ENCODE peak calls at places on chromosome 20, in eight cellular contexts. One of them, this sample, is unnamed.

GRCh38 chr20:24465730-24466129 is 3.7 kb upstream of the SYNDIG1 start:
- DNase-seq in choroid plexus epithelial cell: peak
- DNase-seq in body of pancreas: no peak
- DNase-seq in type B pancreatic cell: no peak
- DNase-seq in progenitor cell of endocrine pancreas: no peak
- DNase-seq in cardiac fibroblast: peak
- DNase-seq in DND-41: no peak
- DNase-seq in fibroblast of pulmonary artery: peak
- DNase-seq in this sample: no peak

GRCh38 chr20:17461941-17462340 is 69.2 kb downstream of the BFSP1 start:
- DNase-seq in progenitor cell of endocrine pancreas: no peak
- DNase-seq in choroid plexus epithelial cell: no peak
- DNase-seq in body of pancreas: no peak
- DNase-seq in cardiac fibroblast: no peak
- DNase-seq in fibroblast of pulmonary artery: no peak
- DNase-seq in DND-41: no peak
- DNase-seq in type B pancreatic cell: no peak
- DNase-seq in this sample: no peak

GRCh38 chr20:2429061-2429460 is 41.5 kb downstream of the SNRPB start:
- DNase-seq in body of pancreas: no peak
- DNase-seq in cardiac fibroblast: no peak
- DNase-seq in DND-41: no peak
- DNase-seq in choroid plexus epithelial cell: no peak
- DNase-seq in type B pancreatic cell: no peak
- DNase-seq in progenitor cell of endocrine pancreas: no peak
- DNase-seq in fibroblast of pulmonary artery: no peak
- DNase-seq in this sample: no peak

GRCh38 chr20:37902504-37903313 is at the start of gene VSTM2L:
- DNase-seq in progenitor cell of endocrine pancreas: no peak
- DNase-seq in body of pancreas: no peak
- DNase-seq in type B pancreatic cell: no peak
- DNase-seq in DND-41: no peak
- DNase-seq in cardiac fibroblast: peak
- DNase-seq in choroid plexus epithelial cell: peak
- DNase-seq in fibroblast of pulmonary artery: peak
- DNase-seq in this sample: no peak

GRCh38 chr20:58639182-58640146 is 11.6 kb upstream of the STX16 start:
- DNase-seq in progenitor cell of endocrine pancreas: no peak
- DNase-seq in fibroblast of pulmonary artery: no peak
- DNase-seq in type B pancreatic cell: peak
- DNase-seq in choroid plexus epithelial cell: no peak
- DNase-seq in body of pancreas: no peak
- DNase-seq in DND-41: no peak
- DNase-seq in cardiac fibroblast: no peak
- DNase-seq in this sample: no peak

GRCh38 chr20:25239387-25240370 is 8.2 kb upstream of the PYGB start:
- DNase-seq in cardiac fibroblast: no peak
- DNase-seq in body of pancreas: no peak
- DNase-seq in progenitor cell of endocrine pancreas: no peak
- DNase-seq in type B pancreatic cell: no peak
- DNase-seq in fibroblast of pulmonary artery: no peak
- DNase-seq in DND-41: no peak
- DNase-seq in choroid plexus epithelial cell: no peak
- DNase-seq in this sample: no peak

GRCh38 chr20:57611605-57612311 is 8.5 kb downstream of the ZBP1 start:
- DNase-seq in DND-41: no peak
- DNase-seq in progenitor cell of endocrine pancreas: no peak
- DNase-seq in body of pancreas: peak
- DNase-seq in choroid plexus epithelial cell: no peak
- DNase-seq in type B pancreatic cell: no peak
- DNase-seq in cardiac fibroblast: no peak
- DNase-seq in fibroblast of pulmonary artery: no peak
- DNase-seq in this sample: no peak

GRCh38 chr20:38779247-38780097 is 26.0 kb upstream of the PPP1R16B start:
- DNase-seq in fibroblast of pulmonary artery: no peak
- DNase-seq in body of pancreas: no peak
- DNase-seq in type B pancreatic cell: no peak
- DNase-seq in cardiac fibroblast: no peak
- DNase-seq in DND-41: no peak
- DNase-seq in progenitor cell of endocrine pancreas: no peak
- DNase-seq in choroid plexus epithelial cell: peak
- DNase-seq in this sample: no peak

GRCh38 chr20:61556116-61556515 is 304.1 kb downstream of the CDH4 start:
- DNase-seq in type B pancreatic cell: no peak
- DNase-seq in cardiac fibroblast: peak
- DNase-seq in DND-41: no peak
- DNase-seq in fibroblast of pulmonary artery: peak
- DNase-seq in progenitor cell of endocrine pancreas: no peak
- DNase-seq in body of pancreas: no peak
- DNase-seq in choroid plexus epithelial cell: peak
- DNase-seq in this sample: no peak

GRCh38 chr20:62413896-62414481 is 6.9 kb upstream of the CABLES2 start:
- DNase-seq in choroid plexus epithelial cell: no peak
- DNase-seq in cardiac fibroblast: no peak
- DNase-seq in fibroblast of pulmonary artery: no peak
- DNase-seq in type B pancreatic cell: no peak
- DNase-seq in DND-41: no peak
- DNase-seq in progenitor cell of endocrine pancreas: no peak
- DNase-seq in body of pancreas: no peak
- DNase-seq in this sample: no peak

GRCh38 chr20:44437497-44437896 is 38.2 kb upstream of the TTPAL start:
- DNase-seq in type B pancreatic cell: no peak
- DNase-seq in cardiac fibroblast: no peak
- DNase-seq in fibroblast of pulmonary artery: no peak
- DNase-seq in DND-41: no peak
- DNase-seq in progenitor cell of endocrine pancreas: no peak
- DNase-seq in body of pancreas: no peak
- DNase-seq in choroid plexus epithelial cell: no peak
- DNase-seq in this sample: no peak

GRCh38 chr20:59120491-59120890 is 43.1 kb upstream of the ZNF831 start:
- DNase-seq in DND-41: no peak
- DNase-seq in progenitor cell of endocrine pancreas: no peak
- DNase-seq in type B pancreatic cell: no peak
- DNase-seq in fibroblast of pulmonary artery: no peak
- DNase-seq in body of pancreas: no peak
- DNase-seq in choroid plexus epithelial cell: no peak
- DNase-seq in cardiac fibroblast: no peak
- DNase-seq in this sample: no peak

GRCh38 chr20:1287306-1287705 is 21.2 kb downstream of the SNPH start:
- DNase-seq in choroid plexus epithelial cell: no peak
- DNase-seq in DND-41: no peak
- DNase-seq in cardiac fibroblast: no peak
- DNase-seq in body of pancreas: no peak
- DNase-seq in progenitor cell of endocrine pancreas: no peak
- DNase-seq in fibroblast of pulmonary artery: no peak
- DNase-seq in type B pancreatic cell: no peak
- DNase-seq in this sample: no peak

GRCh38 chr20:18773566-18773965 is 40.0 kb upstream of the SCP2D1 start:
- DNase-seq in choroid plexus epithelial cell: no peak
- DNase-seq in fibroblast of pulmonary artery: no peak
- DNase-seq in type B pancreatic cell: no peak
- DNase-seq in body of pancreas: no peak
- DNase-seq in progenitor cell of endocrine pancreas: no peak
- DNase-seq in DND-41: no peak
- DNase-seq in cardiac fibroblast: no peak
- DNase-seq in this sample: no peak

GRCh38 chr20:10705801-10706459 is 32.1 kb upstream of the JAG1 start:
- DNase-seq in type B pancreatic cell: no peak
- DNase-seq in progenitor cell of endocrine pancreas: no peak
- DNase-seq in choroid plexus epithelial cell: no peak
- DNase-seq in fibroblast of pulmonary artery: no peak
- DNase-seq in DND-41: no peak
- DNase-seq in body of pancreas: no peak
- DNase-seq in cardiac fibroblast: no peak
- DNase-seq in this sample: no peak

GRCh38 chr20:11935754-11936551 is 18.3 kb downstream of the BTBD3 start:
- DNase-seq in progenitor cell of endocrine pancreas: no peak
- DNase-seq in fibroblast of pulmonary artery: no peak
- DNase-seq in type B pancreatic cell: no peak
- DNase-seq in body of pancreas: no peak
- DNase-seq in DND-41: no peak
- DNase-seq in cardiac fibroblast: no peak
- DNase-seq in choroid plexus epithelial cell: no peak
- DNase-seq in this sample: no peak

GRCh38 chr20:1629321-1629720 is 9.5 kb upstream of the SIRPB1 start:
- DNase-seq in DND-41: no peak
- DNase-seq in type B pancreatic cell: no peak
- DNase-seq in fibroblast of pulmonary artery: no peak
- DNase-seq in cardiac fibroblast: no peak
- DNase-seq in progenitor cell of endocrine pancreas: no peak
- DNase-seq in choroid plexus epithelial cell: no peak
- DNase-seq in body of pancreas: no peak
- DNase-seq in this sample: no peak

GRCh38 chr20:44809380-44810060 is 826 bp downstream of the RIMS4 start:
- DNase-seq in progenitor cell of endocrine pancreas: no peak
- DNase-seq in fibroblast of pulmonary artery: no peak
- DNase-seq in DND-41: no peak
- DNase-seq in cardiac fibroblast: no peak
- DNase-seq in body of pancreas: no peak
- DNase-seq in type B pancreatic cell: no peak
- DNase-seq in choroid plexus epithelial cell: no peak
- DNase-seq in this sample: no peak

GRCh38 chr20:10063482-10063881 is 28.7 kb downstream of the ANKEF1 start:
- DNase-seq in fibroblast of pulmonary artery: no peak
- DNase-seq in DND-41: no peak
- DNase-seq in type B pancreatic cell: no peak
- DNase-seq in cardiac fibroblast: no peak
- DNase-seq in progenitor cell of endocrine pancreas: no peak
- DNase-seq in body of pancreas: no peak
- DNase-seq in choroid plexus epithelial cell: no peak
- DNase-seq in this sample: no peak

GRCh38 chr20:63574156-63574828 is at the start of gene HELZ2:
- DNase-seq in cardiac fibroblast: peak
- DNase-seq in fibroblast of pulmonary artery: peak
- DNase-seq in body of pancreas: peak
- DNase-seq in DND-41: peak
- DNase-seq in choroid plexus epithelial cell: peak
- DNase-seq in progenitor cell of endocrine pancreas: peak
- DNase-seq in type B pancreatic cell: no peak
- DNase-seq in this sample: no peak

DNA sequence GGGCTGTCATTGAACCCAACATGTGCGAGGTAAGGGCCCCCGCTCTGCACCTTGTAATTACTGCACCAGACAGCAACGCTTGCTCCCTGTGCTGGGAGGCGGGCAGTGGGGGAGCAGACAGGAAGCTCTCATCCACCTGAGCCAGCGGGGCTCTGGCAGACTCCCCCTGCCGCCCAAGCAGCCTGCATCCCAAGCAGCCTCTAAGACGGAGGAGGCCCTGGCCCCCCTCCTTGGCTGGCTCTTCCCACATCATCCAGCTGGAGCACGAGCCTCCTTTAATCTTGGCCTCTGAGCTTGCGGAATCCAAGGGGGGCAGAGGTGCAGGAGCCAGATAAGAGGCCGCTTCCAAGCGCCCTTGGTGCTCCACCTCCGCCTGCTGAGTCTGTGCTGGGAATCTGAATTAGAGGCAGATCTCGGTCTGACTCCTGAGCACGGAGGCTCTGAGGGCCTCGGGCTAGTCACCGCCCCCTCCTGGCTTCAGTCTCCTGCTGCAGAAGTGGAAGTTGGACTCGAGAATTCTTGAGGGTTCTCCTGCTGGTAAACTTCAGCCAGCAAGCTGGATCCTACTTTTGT is 40.0 kb upstream of the CDH22 start:
- DNase-seq in progenitor cell of endocrine pancreas: no peak
- DNase-seq in choroid plexus epithelial cell: peak
- DNase-seq in DND-41: no peak
- DNase-seq in fibroblast of pulmonary artery: peak
- DNase-seq in type B pancreatic cell: no peak
- DNase-seq in body of pancreas: peak
- DNase-seq in cardiac fibroblast: peak
- DNase-seq in this sample: no peak
- TF ChIP-seq CTCF in progenitor cell of endocrine pancreas: no peak
- TF ChIP-seq CTCF in choroid plexus epithelial cell: peak
- TF ChIP-seq CTCF in DND-41: no peak
- TF ChIP-seq CTCF in fibroblast of pulmonary artery: peak
- TF ChIP-seq CTCF in type B pancreatic cell: no peak
- TF ChIP-seq CTCF in body of pancreas: no peak
- TF ChIP-seq CTCF in cardiac fibroblast: peak
- TF ChIP-seq CTCF in this sample: peak

DNA sequence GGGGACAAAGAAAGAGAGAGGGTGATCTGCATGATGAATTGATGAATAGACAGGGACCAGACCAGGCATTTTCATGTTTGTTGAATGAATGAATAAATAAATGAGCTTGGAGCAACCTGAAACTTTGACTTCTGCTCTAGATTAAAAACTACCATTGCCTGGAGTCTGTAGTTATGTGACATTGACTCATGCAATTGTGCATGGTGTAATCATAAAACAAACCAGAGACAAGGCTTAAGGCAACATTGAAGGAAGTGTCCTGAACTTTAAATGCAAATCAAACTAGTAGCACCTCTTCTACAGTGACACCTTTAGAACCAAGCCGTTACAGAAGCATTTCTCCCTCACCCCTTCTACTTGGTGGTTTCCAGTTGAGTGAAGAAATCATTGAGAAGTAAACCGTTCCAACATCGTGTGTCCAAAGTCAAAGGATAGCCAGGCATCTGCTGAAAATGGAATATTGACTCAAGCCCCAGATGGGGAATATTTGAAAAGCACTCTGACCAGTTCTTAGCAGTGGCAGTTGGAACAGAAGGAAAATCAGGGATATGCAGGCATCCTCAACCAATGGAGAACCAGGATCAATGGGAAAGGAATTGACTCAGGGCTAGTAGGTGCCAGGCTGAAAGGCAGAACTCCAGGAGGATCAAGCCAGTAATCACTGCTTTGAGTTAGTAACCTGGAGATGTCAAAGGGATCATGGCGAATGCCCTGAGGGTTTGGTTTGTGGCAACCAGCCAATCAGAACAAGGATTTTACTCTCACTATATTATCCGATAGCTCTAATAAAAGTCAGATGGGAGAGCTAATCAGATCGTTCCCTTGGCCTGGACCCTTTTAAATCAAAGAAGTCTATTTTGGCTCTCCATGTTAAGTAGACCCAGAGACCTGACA is 171.2 kb upstream of the TSHZ2 start:
- DNase-seq in body of pancreas: no peak
- DNase-seq in fibroblast of pulmonary artery: no peak
- DNase-seq in type B pancreatic cell: no peak
- DNase-seq in choroid plexus epithelial cell: no peak
- DNase-seq in DND-41: no peak
- DNase-seq in progenitor cell of endocrine pancreas: no peak
- DNase-seq in cardiac fibroblast: no peak
- DNase-seq in this sample: no peak
- TF ChIP-seq CTCF in body of pancreas: no peak
- TF ChIP-seq CTCF in fibroblast of pulmonary artery: no peak
- TF ChIP-seq CTCF in type B pancreatic cell: no peak
- TF ChIP-seq CTCF in choroid plexus epithelial cell: no peak
- TF ChIP-seq CTCF in DND-41: no peak
- TF ChIP-seq CTCF in progenitor cell of endocrine pancreas: no peak
- TF ChIP-seq CTCF in cardiac fibroblast: no peak
- TF ChIP-seq CTCF in this sample: no peak

GRCh38 chr20:50855498-50856474 is 60.9 kb downstream of the BCAS4 start:
- DNase-seq in cardiac fibroblast: no peak
- DNase-seq in choroid plexus epithelial cell: no peak
- DNase-seq in type B pancreatic cell: no peak
- DNase-seq in DND-41: no peak
- DNase-seq in fibroblast of pulmonary artery: no peak
- DNase-seq in body of pancreas: peak
- DNase-seq in progenitor cell of endocrine pancreas: no peak
- DNase-seq in this sample: no peak
- TF ChIP-seq CTCF in cardiac fibroblast: no peak
- TF ChIP-seq CTCF in choroid plexus epithelial cell: no peak
- TF ChIP-seq CTCF in type B pancreatic cell: no peak
- TF ChIP-seq CTCF in DND-41: no peak
- TF ChIP-seq CTCF in fibroblast of pulmonary artery: no peak
- TF ChIP-seq CTCF in body of pancreas: peak
- TF ChIP-seq CTCF in progenitor cell of endocrine pancreas: no peak
- TF ChIP-seq CTCF in this sample: no peak

GRCh38 chr20:48695255-48695654 is 132.5 kb downstream of the PREX1 start:
- DNase-seq in fibroblast of pulmonary artery: no peak
- DNase-seq in type B pancreatic cell: no peak
- DNase-seq in cardiac fibroblast: no peak
- DNase-seq in DND-41: no peak
- DNase-seq in progenitor cell of endocrine pancreas: no peak
- DNase-seq in body of pancreas: peak
- DNase-seq in choroid plexus epithelial cell: no peak
- DNase-seq in this sample: no peak
- TF ChIP-seq CTCF in fibroblast of pulmonary artery: no peak
- TF ChIP-seq CTCF in type B pancreatic cell: no peak
- TF ChIP-seq CTCF in cardiac fibroblast: no peak
- TF ChIP-seq CTCF in DND-41: no peak
- TF ChIP-seq CTCF in progenitor cell of endocrine pancreas: no peak
- TF ChIP-seq CTCF in body of pancreas: no peak
- TF ChIP-seq CTCF in choroid plexus epithelial cell: no peak
- TF ChIP-seq CTCF in this sample: no peak